ENCODE peak calls at places on chromosome 20, in four cellular contexts. P is K562, S is A549, Y is HepG2. W is an unnamed sample.

GRCh38 chr20:8431538-8432434 is 299.7 kb downstream of the PLCB1 start:
- DNase-seq in S (no peak), Y (no peak), P (no peak), W (no peak)

GRCh38 chr20:52256465-52256864 is 64.9 kb upstream of the ZFP64 start:
- DNase-seq in P (no peak), Y (no peak), S (no peak), W (no peak)

GRCh38 chr20:25692499-25692898 is 4.2 kb downstream of the ZNF337 start:
- DNase-seq in P (peak), Y (no peak), S (no peak), W (no peak)

GRCh38 chr20:59645761-59646171 is 41.4 kb downstream of the PHACTR3 start:
- DNase-seq in P (no peak), S (no peak), Y (no peak), W (no peak)

GRCh38 chr20:19658137-19658536 is 99.9 kb upstream of the RIN2 start:
- DNase-seq in Y (no peak), P (no peak), S (no peak), W (no peak)

GRCh38 chr20:57480444-57481152 is 44.3 kb downstream of the CTCFL start:
- DNase-seq in S (no peak), P (no peak), Y (no peak), W (no peak)

GRCh38 chr20:51930775-51931174 is 128.5 kb upstream of the SALL4 start:
- DNase-seq in P (no peak), S (peak), Y (no peak), W (no peak)

GRCh38 chr20:40945754-40946451 is 82.7 kb upstream of the TOP1 start:
- DNase-seq in S (peak), Y (peak), P (no peak), W (peak)

GRCh38 chr20:46025376-46025783 is 3.6 kb upstream of the SLC12A5 start:
- DNase-seq in S (no peak), Y (no peak), P (no peak), W (no peak)

GRCh38 chr20:7859371-7859802 is 80.9 kb downstream of the HAO1 start:
- DNase-seq in S (peak), P (no peak), Y (peak), W (no peak)

GRCh38 chr20:1386323-1386722 is 6.5 kb downstream of the FKBP1A start:
- DNase-seq in S (no peak), P (no peak), Y (no peak), W (no peak)

GRCh38 chr20:36214684-36215256 is 21.5 kb upstream of the AAR2 start:
- DNase-seq in P (peak), S (peak), Y (peak), W (no peak)

GRCh38 chr20:20012517-20012916 is 4.6 kb upstream of the NAA20 start:
- DNase-seq in P (no peak), Y (no peak), S (no peak), W (no peak)

GRCh38 chr20:32959351-32960221 is 44.6 kb downstream of the SUN5 start:
- DNase-seq in P (peak), S (no peak), Y (no peak), W (peak)

GRCh38 chr20:57902478-57902877 is 192.7 kb upstream of the PMEPA1 start:
- DNase-seq in P (no peak), Y (no peak), S (no peak), W (no peak)

GRCh38 chr20:33559994-33560393 is 70.1 kb downstream of the CBFA2T2 start:
- DNase-seq in P (no peak), S (no peak), Y (no peak), W (no peak)

GRCh38 chr20:9241232-9241692 is 172.4 kb downstream of the PLCB4 start:
- DNase-seq in S (peak), Y (no peak), P (no peak), W (no peak)

GRCh38 chr20:56710577-56711465 is 81.7 kb downstream of the TFAP2C start:
- DNase-seq in S (peak), P (no peak), Y (no peak), W (no peak)

GRCh38 chr20:62700261-62700925 is 8.2 kb upstream of the NTSR1 start:
- DNase-seq in P (no peak), S (no peak), Y (no peak), W (no peak)

GRCh38 chr20:5864873-5865582 is 85.3 kb downstream of the TRMT6 start:
- DNase-seq in P (no peak), S (peak), Y (no peak), W (no peak)
- TF ChIP-seq RFX5 in P (no peak), S (no peak), Y (no peak), W (no peak)

GRCh38 chr20:47701612-47702011 is 83.7 kb downstream of the SULF2 start:
- DNase-seq in P (no peak), S (no peak), Y (no peak), W (no peak)

GRCh38 chr20:47706345-47706744 is 78.9 kb downstream of the SULF2 start:
- DNase-seq in S (no peak), Y (no peak), P (no peak), W (no peak)

GRCh38 chr20:47705497-47705856 is 79.8 kb downstream of the SULF2 start:
- DNase-seq in S (no peak), Y (no peak), P (no peak), W (no peak)

GRCh38 chr20:47704746-47705496 is 80.4 kb downstream of the SULF2 start:
- DNase-seq in Y (no peak), S (no peak), P (no peak), W (no peak)

GRCh38 chr20:47703748-47704147 is 81.5 kb downstream of the SULF2 start:
- DNase-seq in P (no peak), S (no peak), Y (no peak), W (no peak)
- TF ChIP-seq PHF8 in P (no peak), S (no peak), Y (no peak), W (no peak)

DNA sequence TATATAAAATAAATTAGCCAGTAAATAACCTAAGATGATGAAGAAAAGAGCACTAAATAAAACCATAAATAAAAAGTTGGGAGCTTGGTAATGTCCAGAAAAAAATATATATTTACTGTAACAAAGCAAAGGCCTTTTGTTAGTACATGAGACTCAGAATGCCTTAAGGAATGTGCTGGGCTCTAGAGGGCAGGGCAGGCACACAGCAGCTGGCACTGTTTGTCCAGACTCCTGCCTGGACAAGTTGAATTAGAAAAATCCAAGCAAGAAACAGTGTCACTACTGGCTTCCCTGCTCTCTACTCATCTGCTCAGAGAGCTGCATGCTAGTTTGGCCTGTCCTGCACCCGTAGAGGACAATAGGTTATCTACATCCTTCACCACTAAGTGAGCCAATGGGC is 8.8 kb downstream of the DEFB129 start:
- DNase-seq in Y (no peak), S (peak), P (no peak), W (no peak)
- TF ChIP-seq RFX5 in Y (no peak), S (no peak), P (no peak), W (no peak)

DNA sequence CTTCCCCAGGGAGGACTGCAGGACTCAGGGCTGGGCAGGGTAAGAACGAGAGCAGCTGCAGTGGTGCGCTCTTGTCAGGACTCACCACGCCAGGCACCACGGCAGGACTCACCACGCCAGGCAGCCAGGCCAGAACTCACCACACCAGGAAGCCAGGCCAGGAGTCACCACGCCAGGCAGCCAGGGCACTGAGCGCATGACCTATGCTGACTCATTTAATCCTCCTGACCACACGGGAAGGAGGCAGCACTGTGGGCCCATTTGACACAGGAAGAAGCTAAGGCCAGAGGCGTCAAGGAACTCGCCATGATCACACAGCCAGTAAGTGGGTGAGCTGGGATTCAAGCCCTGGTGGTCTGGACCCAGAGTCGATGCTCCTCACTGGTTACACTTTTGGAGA is 189.3 kb downstream of the PREX1 start:
- DNase-seq in Y (no peak), S (peak), P (no peak), W (no peak)
- TF ChIP-seq PHF8 in Y (no peak), S (no peak), P (no peak), W (no peak)

GRCh38 chr20:48791666-48792071 is 36.1 kb downstream of the PREX1 start:
- DNase-seq in P (no peak), Y (no peak), S (no peak), W (no peak)
- TF ChIP-seq RFX5 in P (no peak), Y (no peak), S (no peak), W (no peak)

GRCh38 chr20:37915800-37916570 is 13.1 kb downstream of the VSTM2L start:
- DNase-seq in P (peak), Y (peak), S (no peak), W (no peak)
- TF ChIP-seq PHF8 in P (no peak), Y (no peak), S (no peak), W (no peak)

GRCh38 chr20:15928946-15929345 is 644.3 kb downstream of the KIF16B start:
- DNase-seq in S (no peak), P (no peak), Y (no peak), W (no peak)

GRCh38 chr20:15931897-15932296 is 641.4 kb downstream of the KIF16B start:
- DNase-seq in P (no peak), Y (no peak), S (no peak), W (no peak)

GRCh38 chr20:15925376-15925775 is 647.9 kb downstream of the KIF16B start:
- DNase-seq in P (no peak), Y (no peak), S (no peak), W (no peak)

GRCh38 chr20:15927893-15928650 is 645.2 kb downstream of the KIF16B start:
- DNase-seq in P (no peak), S (no peak), Y (no peak), W (no peak)

GRCh38 chr20:15930324-15931305 is 642.6 kb downstream of the KIF16B start:
- DNase-seq in P (no peak), Y (peak), S (peak), W (no peak)
- TF ChIP-seq RFX5 in P (no peak), Y (no peak), S (no peak), W (no peak)

GRCh38 chr20:44017905-44018683 is 103.4 kb downstream of the TOX2 start:
- DNase-seq in Y (no peak), P (no peak), S (peak), W (no peak)
- TF ChIP-seq PHF8 in Y (no peak), P (no peak), S (no peak), W (no peak)

GRCh38 chr20:6228302-6228843 is 105.5 kb upstream of the FERMT1 start:
- DNase-seq in S (no peak), P (no peak), Y (no peak), W (no peak)

GRCh38 chr20:6232436-6232835 is 109.6 kb upstream of the FERMT1 start:
- DNase-seq in Y (no peak), S (no peak), P (no peak), W (no peak)

GRCh38 chr20:6235510-6235909 is 112.7 kb upstream of the FERMT1 start:
- DNase-seq in S (no peak), P (no peak), Y (no peak), W (no peak)

DNA sequence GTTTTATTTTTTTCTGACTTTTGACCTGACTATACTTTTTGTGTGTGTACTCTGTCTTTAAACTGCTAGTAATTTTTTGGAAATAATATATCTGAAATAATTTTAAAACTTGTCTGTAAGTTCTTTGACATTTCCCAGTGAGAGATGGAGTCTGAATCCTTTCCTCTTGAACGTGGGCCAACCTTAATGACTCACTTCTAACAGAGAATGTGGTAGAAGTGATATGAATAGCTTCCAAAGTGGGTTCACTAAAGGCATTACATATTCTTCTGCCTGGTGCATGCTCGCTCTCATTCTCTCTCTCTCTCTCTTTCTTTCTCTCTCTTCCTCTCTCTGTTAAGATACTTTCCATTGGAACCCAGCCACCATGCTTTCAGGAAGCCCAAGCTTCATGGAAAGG is 108.7 kb upstream of the FERMT1 start:
- DNase-seq in P (no peak), S (no peak), Y (no peak), W (no peak)
- TF ChIP-seq RFX5 in P (no peak), S (no peak), Y (no peak), W (no peak)

DNA sequence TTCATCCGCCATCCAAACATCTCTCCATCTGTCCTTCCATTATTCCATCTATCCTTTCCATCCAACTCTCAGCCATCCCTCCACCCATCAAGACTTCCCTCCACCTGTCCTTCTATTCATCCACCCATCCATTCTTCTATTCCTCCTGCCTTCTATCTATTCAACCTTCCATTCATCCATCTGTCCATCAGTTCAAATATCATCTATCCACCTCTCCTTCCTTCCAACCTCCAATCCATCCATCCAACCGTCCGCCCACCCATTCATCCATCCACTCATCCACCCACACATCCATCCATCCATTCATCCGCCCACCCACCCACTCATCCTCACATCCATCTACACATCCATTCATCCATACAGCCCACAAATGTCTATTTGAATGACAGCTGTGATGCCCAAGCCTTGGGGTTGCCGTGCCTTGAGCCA is 132.1 kb downstream of the CEBPB start:
- DNase-seq in Y (no peak), P (no peak), S (no peak), W (no peak)
- TF ChIP-seq PHF8 in Y (no peak), P (no peak), S (no peak), W (no peak)